ENCODE peak calls at places on chromosomes 3 and 15, in four cellular contexts. One of them, this sample, is unnamed.

GRCh38 chr3:128726691-128727031 is 678 bp downstream of the RAB7A start:
- DNase-seq in K562: no peak
- DNase-seq in GM12878: no peak
- DNase-seq in HL-60: no peak
- DNase-seq in this sample: no peak

GRCh38 chr3:189270248-189270832 is 98.6 kb downstream of the TPRG1 start:
- DNase-seq in GM12878: no peak
- DNase-seq in HL-60: no peak
- DNase-seq in K562: no peak
- DNase-seq in this sample: no peak

GRCh38 chr3:125300416-125300815 is 74.7 kb downstream of the ZNF148 start:
- DNase-seq in HL-60: no peak
- DNase-seq in K562: no peak
- DNase-seq in GM12878: no peak
- DNase-seq in this sample: no peak

GRCh38 chr15:25597576-25597975 is 158.8 kb upstream of the UBE3A start:
- DNase-seq in GM12878: no peak
- DNase-seq in K562: no peak
- DNase-seq in HL-60: no peak
- DNase-seq in this sample: no peak

GRCh38 chr3:33141006-33141405 is 27.2 kb downstream of the CRTAP start:
- DNase-seq in K562: no peak
- DNase-seq in GM12878: no peak
- DNase-seq in HL-60: no peak
- DNase-seq in this sample: no peak

GRCh38 chr3:196013587-196014487 is 68.1 kb downstream of the TFRC start:
- DNase-seq in GM12878: no peak
- DNase-seq in K562: no peak
- DNase-seq in HL-60: no peak
- DNase-seq in this sample: no peak

GRCh38 chr15:57393081-57393480 is 16.8 kb downstream of the CGNL1 start:
- DNase-seq in HL-60: no peak
- DNase-seq in GM12878: no peak
- DNase-seq in K562: no peak
- DNase-seq in this sample: no peak

GRCh38 chr3:174957581-174958001 is 98.5 kb downstream of the NAALADL2 start:
- DNase-seq in K562: no peak
- DNase-seq in GM12878: no peak
- DNase-seq in HL-60: no peak
- DNase-seq in this sample: no peak

GRCh38 chr3:148101061-148101460 is 596.6 kb upstream of the AGTR1 start:
- DNase-seq in HL-60: no peak
- DNase-seq in GM12878: no peak
- DNase-seq in K562: no peak
- DNase-seq in this sample: no peak

GRCh38 chr3:58333206-58334012 is 717 bp downstream of the PXK start:
- DNase-seq in K562: no peak
- DNase-seq in GM12878: no peak
- DNase-seq in HL-60: no peak
- DNase-seq in this sample: peak; percentile 37

GRCh38 chr15:51342249-51342999 is 969 bp downstream of the GLDN start:
- DNase-seq in HL-60: no peak
- DNase-seq in K562: no peak
- DNase-seq in GM12878: no peak
- DNase-seq in this sample: no peak

GRCh38 chr3:49785565-49786356 is 581 bp downstream of the IP6K1 start:
- DNase-seq in K562: no peak
- DNase-seq in HL-60: no peak
- DNase-seq in GM12878: no peak
- DNase-seq in this sample: no peak

GRCh38 chr15:23422099-23422945 is 24.7 kb downstream of the GOLGA6L2 start:
- DNase-seq in GM12878: no peak
- DNase-seq in HL-60: no peak
- DNase-seq in K562: no peak
- DNase-seq in this sample: no peak

GRCh38 chr3:127035672-127036071 is 52.8 kb downstream of the PLXNA1 start:
- DNase-seq in K562: no peak
- DNase-seq in GM12878: no peak
- DNase-seq in HL-60: no peak
- DNase-seq in this sample: no peak

GRCh38 chr3:46396129-46396528 is 10.7 kb downstream of the CCR5AS start:
- DNase-seq in GM12878: peak; percentile 46
- DNase-seq in K562: no peak
- DNase-seq in HL-60: no peak
- DNase-seq in this sample: no peak

GRCh38 chr15:78437107-78437761 is 782 bp upstream of the IREB2 start:
- DNase-seq in K562: peak; percentile 65
- DNase-seq in HL-60: no peak
- DNase-seq in GM12878: no peak
- DNase-seq in this sample: peak; percentile 25

GRCh38 chr15:98658831-98659699 is 10.7 kb downstream of the IGF1R start:
- DNase-seq in HL-60: no peak
- DNase-seq in K562: peak; percentile 41
- DNase-seq in GM12878: peak; percentile 11
- DNase-seq in this sample: peak; percentile 37

GRCh38 chr15:67018451-67018850 is 47.0 kb upstream of the SMAD3 start:
- DNase-seq in K562: no peak
- DNase-seq in GM12878: no peak
- DNase-seq in HL-60: no peak
- DNase-seq in this sample: no peak

GRCh38 chr3:50226888-50227389 is 9.1 kb upstream of the GNAI2 start:
- DNase-seq in GM12878: no peak
- DNase-seq in HL-60: no peak
- DNase-seq in K562: no peak
- DNase-seq in this sample: no peak

GRCh38 chr3:55526332-55527030 is 39.4 kb upstream of the WNT5A start:
- DNase-seq in K562: no peak
- DNase-seq in HL-60: no peak
- DNase-seq in GM12878: no peak
- DNase-seq in this sample: no peak

GRCh38 chr15:69755571-69756310 is 303.1 kb downstream of the RPLP1 start:
- DNase-seq in GM12878: peak; percentile 93
- DNase-seq in K562: no peak
- DNase-seq in HL-60: no peak
- DNase-seq in this sample: peak; percentile 50

GRCh38 chr15:64772488-64772887 is 2.9 kb downstream of the RBPMS2 start:
- DNase-seq in HL-60: no peak
- DNase-seq in GM12878: no peak
- DNase-seq in K562: no peak
- DNase-seq in this sample: no peak

GRCh38 chr3:4508048-4508981 is 15.2 kb downstream of the ITPR1 start:
- DNase-seq in GM12878: peak; percentile 95
- DNase-seq in K562: peak; percentile 50
- DNase-seq in HL-60: no peak
- DNase-seq in this sample: no peak

GRCh38 chr3:45905755-45906154 is 19.4 kb downstream of the CCR9 start:
- DNase-seq in HL-60: no peak
- DNase-seq in GM12878: no peak
- DNase-seq in K562: no peak
- DNase-seq in this sample: no peak

GRCh38 chr3:24521306-24522154 is 26.9 kb upstream of the THRB start:
- DNase-seq in K562: peak; percentile 56
- DNase-seq in GM12878: no peak
- DNase-seq in HL-60: no peak
- DNase-seq in this sample: no peak

GRCh38 chr3:104437131-104437750 is 929.5 kb upstream of the ALCAM start:
- DNase-seq in GM12878: no peak
- DNase-seq in HL-60: no peak
- DNase-seq in K562: no peak
- DNase-seq in this sample: no peak

GRCh38 chr15:36766449-36766848 is 187.0 kb downstream of the CDIN1 start:
- DNase-seq in K562: no peak
- DNase-seq in HL-60: no peak
- DNase-seq in GM12878: no peak
- DNase-seq in this sample: no peak

GRCh38 chr3:32643354-32643753 is 41.6 kb upstream of the CNOT10 start:
- DNase-seq in K562: no peak
- DNase-seq in GM12878: no peak
- DNase-seq in HL-60: no peak
- DNase-seq in this sample: no peak

GRCh38 chr3:53645754-53646153 is 151.3 kb downstream of the CACNA1D start:
- DNase-seq in GM12878: no peak
- DNase-seq in K562: no peak
- DNase-seq in HL-60: no peak
- DNase-seq in this sample: no peak

GRCh38 chr3:120450914-120451669 is at the start of gene FSTL1:
- DNase-seq in HL-60: no peak
- DNase-seq in K562: no peak
- DNase-seq in GM12878: no peak
- DNase-seq in this sample: no peak

GRCh38 chr3:15636028-15636709 is 34.6 kb downstream of the BTD start:
- DNase-seq in GM12878: no peak
- DNase-seq in K562: no peak
- DNase-seq in HL-60: peak; percentile 36
- DNase-seq in this sample: no peak

GRCh38 chr15:89912145-89912673 is 543 bp downstream of the ARPIN start:
- DNase-seq in GM12878: no peak
- DNase-seq in HL-60: no peak
- DNase-seq in K562: no peak
- DNase-seq in this sample: no peak
- TF ChIP-seq SPI1 in GM12878: no peak
- TF ChIP-seq SPI1 in HL-60: no peak
- TF ChIP-seq SPI1 in K562: no peak
- TF ChIP-seq SPI1 in this sample: no peak

DNA sequence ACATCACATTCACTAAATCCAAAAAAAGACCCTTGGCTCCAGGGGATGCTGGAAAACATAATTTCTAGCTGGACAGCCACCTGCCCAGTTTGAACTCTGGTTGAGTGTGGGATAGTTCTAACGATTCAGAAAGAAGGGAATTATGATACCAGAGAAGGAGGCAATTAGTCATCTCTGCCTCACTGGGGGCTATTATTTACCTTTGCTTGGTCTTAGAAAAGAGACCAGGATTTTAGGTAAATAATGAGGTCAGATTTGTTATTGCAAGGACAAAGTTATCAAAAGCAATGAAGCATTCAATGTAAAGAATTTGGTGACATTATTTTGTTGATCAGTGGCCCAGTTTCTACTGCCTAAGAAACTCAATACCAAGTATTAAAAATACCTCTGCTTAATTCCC is 304.4 kb upstream of the POU1F1 start:
- DNase-seq in HL-60: no peak
- DNase-seq in K562: no peak
- DNase-seq in GM12878: no peak
- DNase-seq in this sample: no peak
- TF ChIP-seq SPI1 in HL-60: no peak
- TF ChIP-seq SPI1 in K562: no peak
- TF ChIP-seq SPI1 in GM12878: no peak
- TF ChIP-seq SPI1 in this sample: no peak

GRCh38 chr15:35442734-35443133 is 103.2 kb downstream of the DPH6 start:
- DNase-seq in HL-60: no peak
- DNase-seq in K562: no peak
- DNase-seq in GM12878: no peak
- DNase-seq in this sample: no peak

GRCh38 chr15:35443376-35443775 is 102.6 kb downstream of the DPH6 start:
- DNase-seq in GM12878: no peak
- DNase-seq in K562: no peak
- DNase-seq in HL-60: no peak
- DNase-seq in this sample: no peak

GRCh38 chr15:35448294-35448693 is 97.7 kb downstream of the DPH6 start:
- DNase-seq in HL-60: no peak
- DNase-seq in GM12878: no peak
- DNase-seq in K562: no peak
- DNase-seq in this sample: no peak

GRCh38 chr15:35445891-35446290 is 100.1 kb downstream of the DPH6 start:
- DNase-seq in HL-60: no peak
- DNase-seq in GM12878: no peak
- DNase-seq in K562: no peak
- DNase-seq in this sample: no peak

DNA sequence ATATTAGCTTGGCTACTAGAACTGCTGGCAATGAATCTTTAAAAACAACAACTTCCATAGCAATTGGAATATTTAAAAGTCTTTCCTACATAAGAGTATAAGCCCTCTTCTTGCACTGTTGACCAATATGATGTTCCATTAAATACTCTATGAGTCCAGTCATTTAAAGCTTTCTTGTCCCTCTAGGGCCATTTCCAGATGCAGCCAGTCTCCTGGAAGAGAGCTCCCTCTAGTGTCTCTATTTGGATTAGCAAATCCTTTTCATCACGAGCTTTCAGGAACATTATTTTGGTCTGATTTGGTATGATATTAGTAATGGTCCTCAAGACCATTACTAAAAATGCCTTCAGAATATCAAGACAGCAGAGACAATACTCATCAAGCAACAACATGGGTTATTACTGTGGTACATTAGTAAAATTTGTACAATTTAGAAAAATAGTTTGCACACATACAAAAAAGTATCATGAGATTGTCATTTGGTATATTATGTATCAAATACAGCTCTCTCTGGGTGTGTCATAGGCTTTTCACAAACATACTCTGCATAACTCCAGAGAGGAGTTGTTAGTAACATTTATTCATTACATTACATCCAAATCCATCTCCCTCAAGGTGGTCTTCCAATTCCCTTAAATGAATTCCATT is 101.3 kb downstream of the DPH6 start:
- DNase-seq in GM12878: peak; percentile 11
- DNase-seq in K562: peak; percentile 28
- DNase-seq in HL-60: no peak
- DNase-seq in this sample: no peak
- TF ChIP-seq SPI1 in GM12878: no peak
- TF ChIP-seq SPI1 in K562: no peak
- TF ChIP-seq SPI1 in HL-60: no peak
- TF ChIP-seq SPI1 in this sample: no peak

DNA sequence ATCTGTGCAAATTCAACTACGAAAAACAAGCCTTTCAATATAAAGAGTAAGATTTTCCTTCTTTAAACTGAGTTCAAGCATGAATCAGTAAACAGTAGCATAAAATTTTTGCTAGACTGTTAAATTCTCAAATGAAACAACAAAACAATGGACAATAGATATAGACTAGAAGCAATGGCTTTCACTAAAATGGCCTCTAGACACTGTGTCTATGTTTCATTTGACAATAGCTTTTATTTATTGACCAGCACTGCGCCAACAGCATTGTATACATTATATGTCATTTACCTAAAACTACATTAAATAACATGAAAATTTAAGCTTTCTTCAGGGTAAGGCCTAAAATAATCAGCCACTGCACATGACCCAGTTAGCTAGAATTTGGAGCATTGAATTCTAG is 148.5 kb downstream of the DUT start:
- DNase-seq in GM12878: no peak
- DNase-seq in K562: no peak
- DNase-seq in HL-60: no peak
- DNase-seq in this sample: no peak
- TF ChIP-seq SPI1 in GM12878: no peak
- TF ChIP-seq SPI1 in K562: no peak
- TF ChIP-seq SPI1 in HL-60: no peak
- TF ChIP-seq SPI1 in this sample: no peak

GRCh38 chr3:9388562-9389272 is 8.7 kb upstream of the SETD5 start:
- DNase-seq in K562: no peak
- DNase-seq in GM12878: no peak
- DNase-seq in HL-60: no peak
- DNase-seq in this sample: no peak
- TF ChIP-seq SPI1 in K562: no peak
- TF ChIP-seq SPI1 in GM12878: no peak
- TF ChIP-seq SPI1 in HL-60: no peak
- TF ChIP-seq SPI1 in this sample: no peak